ENCODE peak calls at places on chromosomes 16 and 17, in four cellular contexts. I is NCI-H1436; W is stimulated activated CD4-positive, alpha-beta T cell treated with anti-CD3 and anti-CD28 coated beads, Interleukin-2, amount 100 ng/mL, for 48 hours; P is caudate nucleus. M is an unnamed sample.

GRCh38 chr16:89917773-89918452 is 749 bp upstream of the MC1R start:
- DNase-seq in P (peak), W (peak), I (peak), M (peak)

GRCh38 chr17:76439314-76439928 is 13.5 kb downstream of the UBE2O start:
- DNase-seq in P (no peak), W (no peak), I (no peak), M (no peak)

GRCh38 chr17:70613681-70614080 is 444.3 kb downstream of the KCNJ2 start:
- DNase-seq in W (no peak), P (no peak), I (no peak), M (no peak)

GRCh38 chr17:78998311-78999055 is 11.1 kb downstream of the CANT1 start:
- DNase-seq in P (no peak), I (no peak), W (no peak), M (no peak)

GRCh38 chr16:89557230-89557935 is 3.1 kb upstream of the RPL13 start:
- DNase-seq in W (peak), I (peak), P (peak), M (peak)

GRCh38 chr16:85238233-85238647 is 126.0 kb upstream of the CIBAR2 start:
- DNase-seq in W (no peak), I (no peak), P (no peak), M (no peak)

GRCh38 chr17:56635640-56636039 is 42.1 kb downstream of the NOG start:
- DNase-seq in I (no peak), P (no peak), W (no peak), M (no peak)

GRCh38 chr17:39527220-39527813 is 66.0 kb downstream of the CDK12 start:
- DNase-seq in P (no peak), W (no peak), I (peak), M (no peak)

GRCh38 chr16:76639685-76640289 is 362.6 kb downstream of the CNTNAP4 start:
- DNase-seq in P (no peak), I (no peak), W (no peak), M (no peak)

GRCh38 chr16:81931927-81932326 is 79.3 kb downstream of the SDR42E1 start:
- DNase-seq in I (no peak), P (no peak), W (no peak), M (no peak)

GRCh38 chr16:4911831-4912422 is 25.0 kb downstream of the PPL start:
- DNase-seq in P (no peak), I (no peak), W (no peak), M (no peak)

GRCh38 chr16:83233153-83233552 is 574.6 kb upstream of the HSBP1 start:
- DNase-seq in I (no peak), W (no peak), P (no peak), M (no peak)

GRCh38 chr16:85169333-85170065 is 57.2 kb upstream of the CIBAR2 start:
- DNase-seq in I (no peak), W (no peak), P (no peak), M (no peak)

GRCh38 chr16:1706386-1707192 is 594 bp downstream of the MAPK8IP3 start:
- DNase-seq in W (peak), P (no peak), I (peak), M (no peak)

GRCh38 chr16:14056970-14057369 is 14.1 kb upstream of the MRTFB start:
- DNase-seq in W (no peak), P (no peak), I (no peak), M (no peak)

GRCh38 chr16:69019811-69020210 is 85.6 kb upstream of the HAS3 start:
- DNase-seq in P (no peak), W (no peak), I (no peak), M (no peak)

GRCh38 chr16:86975445-86975844 is 341.7 kb downstream of the C16orf95 start:
- DNase-seq in I (no peak), P (no peak), W (no peak), M (no peak)

GRCh38 chr16:68272501-68273209 is 8.3 kb downstream of the SLC7A6 start:
- DNase-seq in P (no peak), I (no peak), W (no peak), M (no peak)

GRCh38 chr16:67399218-67399733 is 6.0 kb upstream of the TPPP3 start:
- DNase-seq in I (no peak), W (peak), P (peak), M (peak)

GRCh38 chr17:49290690-49291326 is 60.2 kb upstream of the PHOSPHO1 start:
- DNase-seq in P (no peak), I (peak), W (peak), M (no peak)